ENCODE peak calls at places on chromosomes 7 and 10, in five cellular contexts. One of them, this sample, is unnamed.

GRCh38 chr10:114507449-114507848 is 103.1 kb upstream of the AFAP1L2 start:
- DNase-seq in Calu3: peak; percentile 88
- DNase-seq in right lobe of liver: peak; percentile 79
- DNase-seq in BE2C: peak; percentile 29
- DNase-seq in tibial artery: no peak
- DNase-seq in this sample: no peak

GRCh38 chr10:28686835-28687682 is 9.7 kb downstream of the BAMBI start:
- DNase-seq in Calu3: no peak
- DNase-seq in right lobe of liver: no peak
- DNase-seq in BE2C: no peak
- DNase-seq in tibial artery: no peak
- DNase-seq in this sample: no peak

GRCh38 chr7:135490783-135491182 is 19.1 kb downstream of the CNOT4 start:
- DNase-seq in Calu3: peak; percentile 24
- DNase-seq in right lobe of liver: no peak
- DNase-seq in BE2C: no peak
- DNase-seq in tibial artery: no peak
- DNase-seq in this sample: no peak

GRCh38 chr10:34045571-34046190 is 711.2 kb upstream of the NRP1 start:
- DNase-seq in Calu3: no peak
- DNase-seq in right lobe of liver: no peak
- DNase-seq in BE2C: no peak
- DNase-seq in tibial artery: no peak
- DNase-seq in this sample: no peak

GRCh38 chr10:3427316-3427715 is 254.7 kb upstream of the PITRM1 start:
- DNase-seq in Calu3: no peak
- DNase-seq in right lobe of liver: no peak
- DNase-seq in BE2C: no peak
- DNase-seq in tibial artery: no peak
- DNase-seq in this sample: no peak

GRCh38 chr10:100027416-100027815 is 17.7 kb upstream of the DNMBP start:
- DNase-seq in Calu3: no peak
- DNase-seq in right lobe of liver: no peak
- DNase-seq in BE2C: no peak
- DNase-seq in tibial artery: no peak
- DNase-seq in this sample: no peak

GRCh38 chr7:29194594-29195417 is at the start of gene CHN2:
- DNase-seq in Calu3: peak; percentile 70
- DNase-seq in right lobe of liver: peak; percentile 84
- DNase-seq in BE2C: peak; percentile 31
- DNase-seq in tibial artery: peak; percentile 62
- DNase-seq in this sample: peak; percentile 71

GRCh38 chr7:107622429-107622828 is 38.2 kb upstream of the SLC26A4 start:
- DNase-seq in Calu3: no peak
- DNase-seq in right lobe of liver: no peak
- DNase-seq in BE2C: no peak
- DNase-seq in tibial artery: no peak
- DNase-seq in this sample: no peak

GRCh38 chr10:8829592-8829991 is 775.1 kb downstream of the GATA3 start:
- DNase-seq in Calu3: no peak
- DNase-seq in right lobe of liver: no peak
- DNase-seq in BE2C: no peak
- DNase-seq in tibial artery: no peak
- DNase-seq in this sample: no peak

GRCh38 chr7:20894806-20895205 is 108.1 kb upstream of the SP8 start:
- DNase-seq in Calu3: no peak
- DNase-seq in right lobe of liver: no peak
- DNase-seq in BE2C: no peak
- DNase-seq in tibial artery: no peak
- DNase-seq in this sample: no peak

GRCh38 chr10:69307434-69307833 is 29.1 kb downstream of the HK1 start:
- DNase-seq in Calu3: no peak
- DNase-seq in right lobe of liver: no peak
- DNase-seq in BE2C: no peak
- DNase-seq in tibial artery: no peak
- DNase-seq in this sample: no peak
- TF ChIP-seq CTCF in Calu3: no peak
- TF ChIP-seq CTCF in right lobe of liver: no peak
- TF ChIP-seq CTCF in BE2C: no peak
- TF ChIP-seq CTCF in tibial artery: no peak
- TF ChIP-seq CTCF in this sample: no peak

DNA sequence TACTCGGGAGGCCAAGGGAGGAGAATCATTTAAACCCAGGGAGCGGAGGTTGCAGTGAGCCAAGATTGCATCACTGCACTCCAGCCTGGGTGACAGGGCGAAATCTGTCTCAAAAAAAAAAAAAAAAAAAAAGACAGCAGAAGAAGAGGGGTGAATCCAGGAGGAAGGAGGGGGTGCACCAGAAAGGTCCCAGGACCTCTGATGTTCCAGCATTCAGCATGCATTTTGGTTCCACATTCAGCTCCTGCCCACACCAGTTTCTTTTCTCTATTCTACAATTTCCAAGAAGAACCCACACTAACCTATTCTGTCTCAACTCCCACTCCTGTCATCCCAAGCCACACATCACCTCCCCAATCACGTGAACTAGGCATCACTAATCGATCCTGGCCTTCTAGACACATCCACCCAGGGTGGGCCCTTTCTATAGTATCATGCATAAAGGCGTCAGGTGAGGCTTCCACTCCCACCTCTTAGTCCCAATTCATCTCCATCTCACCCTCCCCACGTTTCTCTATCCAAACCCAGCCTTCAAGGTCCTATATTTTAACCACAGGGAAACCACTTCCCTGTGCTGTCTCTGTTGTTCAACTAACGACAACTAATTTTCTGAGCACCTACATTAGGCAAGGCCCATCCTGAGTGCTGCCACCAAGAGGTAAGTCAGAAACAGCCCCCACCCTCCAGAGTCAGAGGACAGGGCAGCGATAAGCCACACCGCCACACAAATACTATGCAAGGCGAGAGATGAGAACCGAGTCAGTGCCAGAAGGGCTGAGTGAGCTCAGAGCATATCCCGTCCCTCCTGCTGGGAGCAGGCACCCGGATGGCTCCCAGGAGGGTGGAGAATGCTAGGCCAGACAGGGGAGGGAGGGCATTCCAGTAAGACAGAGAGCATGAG is 2.2 kb downstream of the ANXA11 start:
- DNase-seq in Calu3: peak; percentile 80
- DNase-seq in right lobe of liver: peak; percentile 70
- DNase-seq in BE2C: no peak
- DNase-seq in tibial artery: peak; percentile 75
- DNase-seq in this sample: no peak
- TF ChIP-seq CTCF in Calu3: peak; percentile 32
- TF ChIP-seq CTCF in right lobe of liver: peak; percentile 34
- TF ChIP-seq CTCF in BE2C: peak; percentile 15
- TF ChIP-seq CTCF in tibial artery: no peak
- TF ChIP-seq CTCF in this sample: no peak

GRCh38 chr10:113322843-113323242 is 230.0 kb upstream of the HABP2 start:
- DNase-seq in Calu3: no peak
- DNase-seq in right lobe of liver: no peak
- DNase-seq in BE2C: no peak
- DNase-seq in tibial artery: peak; percentile 42
- DNase-seq in this sample: peak; percentile 75

GRCh38 chr10:113320980-113321379 is 231.9 kb upstream of the HABP2 start:
- DNase-seq in Calu3: no peak
- DNase-seq in right lobe of liver: no peak
- DNase-seq in BE2C: no peak
- DNase-seq in tibial artery: peak; percentile 54
- DNase-seq in this sample: peak; percentile 56

GRCh38 chr10:113329121-113329596 is 223.7 kb upstream of the HABP2 start:
- DNase-seq in Calu3: no peak
- DNase-seq in right lobe of liver: no peak
- DNase-seq in BE2C: peak; percentile 54
- DNase-seq in tibial artery: no peak
- DNase-seq in this sample: no peak

GRCh38 chr10:113323985-113324384 is 228.9 kb upstream of the HABP2 start:
- DNase-seq in Calu3: no peak
- DNase-seq in right lobe of liver: no peak
- DNase-seq in BE2C: no peak
- DNase-seq in tibial artery: no peak
- DNase-seq in this sample: no peak

GRCh38 chr10:113326160-113327111 is 226.4 kb upstream of the HABP2 start:
- DNase-seq in Calu3: peak; percentile 34
- DNase-seq in right lobe of liver: no peak
- DNase-seq in BE2C: peak; percentile 77
- DNase-seq in tibial artery: peak; percentile 77
- DNase-seq in this sample: peak; percentile 87
- TF ChIP-seq CTCF in Calu3: peak; percentile 22
- TF ChIP-seq CTCF in right lobe of liver: no peak
- TF ChIP-seq CTCF in BE2C: peak; percentile 37
- TF ChIP-seq CTCF in tibial artery: peak; percentile 35
- TF ChIP-seq CTCF in this sample: peak; percentile 49

GRCh38 chr10:132461683-132462231 is 64.8 kb downstream of the PWWP2B start:
- DNase-seq in Calu3: peak; percentile 36
- DNase-seq in right lobe of liver: peak; percentile 74
- DNase-seq in BE2C: no peak
- DNase-seq in tibial artery: no peak
- DNase-seq in this sample: no peak

GRCh38 chr10:132462463-132463332 is 65.7 kb downstream of the PWWP2B start:
- DNase-seq in Calu3: no peak
- DNase-seq in right lobe of liver: peak; percentile 42
- DNase-seq in BE2C: peak; percentile 3
- DNase-seq in tibial artery: no peak
- DNase-seq in this sample: no peak

GRCh38 chr10:132465193-132465888 is 68.3 kb downstream of the PWWP2B start:
- DNase-seq in Calu3: no peak
- DNase-seq in right lobe of liver: no peak
- DNase-seq in BE2C: peak; percentile 5
- DNase-seq in tibial artery: no peak
- DNase-seq in this sample: peak; percentile 44

GRCh38 chr10:132464256-132465192 is 67.5 kb downstream of the PWWP2B start:
- DNase-seq in Calu3: no peak
- DNase-seq in right lobe of liver: peak; percentile 59
- DNase-seq in BE2C: peak; percentile 2
- DNase-seq in tibial artery: peak; percentile 93
- DNase-seq in this sample: peak; percentile 45

GRCh38 chr10:132463333-132464255 is 66.6 kb downstream of the PWWP2B start:
- DNase-seq in Calu3: no peak
- DNase-seq in right lobe of liver: peak; percentile 47
- DNase-seq in BE2C: peak; percentile 7
- DNase-seq in tibial artery: no peak
- DNase-seq in this sample: peak; percentile 38
- TF ChIP-seq CTCF in Calu3: no peak
- TF ChIP-seq CTCF in right lobe of liver: peak; percentile 19
- TF ChIP-seq CTCF in BE2C: no peak
- TF ChIP-seq CTCF in tibial artery: peak; percentile 26
- TF ChIP-seq CTCF in this sample: no peak

DNA sequence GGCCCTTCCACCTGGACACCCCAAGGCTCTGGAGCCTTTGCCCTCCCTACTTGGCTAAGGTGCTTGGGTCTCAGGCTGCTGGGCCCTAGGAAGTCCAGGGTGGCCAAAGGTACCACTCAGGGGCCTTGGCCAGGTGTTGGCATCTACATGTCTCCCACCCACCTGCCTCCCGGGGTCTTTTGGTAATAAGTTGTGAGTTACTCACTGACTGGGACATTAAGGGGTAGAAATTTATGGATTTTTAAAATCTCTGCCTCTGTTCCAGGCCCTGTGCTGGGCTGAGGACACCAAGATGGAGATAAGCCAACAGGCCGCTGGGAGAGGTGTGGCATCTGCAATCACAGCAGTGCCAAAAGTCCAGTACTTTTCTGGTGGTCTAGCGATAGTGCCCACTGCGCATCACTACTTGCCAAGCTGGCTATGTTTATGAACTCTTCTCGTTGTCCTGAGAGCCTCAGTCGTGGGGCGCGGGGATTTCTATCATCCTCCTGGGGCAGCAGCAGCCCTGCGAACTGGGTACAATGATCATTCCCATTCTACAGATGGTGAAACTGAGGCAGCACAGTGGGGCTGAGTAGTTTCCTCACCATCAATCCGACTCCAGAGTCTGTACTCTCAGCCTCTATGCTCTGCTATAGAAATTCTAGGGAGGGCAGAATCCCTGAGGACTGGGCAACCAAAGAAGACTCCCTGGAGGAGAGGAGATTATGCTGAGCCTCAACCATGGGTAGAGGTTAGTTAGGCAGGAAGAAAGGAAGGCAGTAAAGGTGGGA is 36.2 kb downstream of the TBATA start:
- DNase-seq in Calu3: no peak
- DNase-seq in right lobe of liver: no peak
- DNase-seq in BE2C: no peak
- DNase-seq in tibial artery: no peak
- DNase-seq in this sample: no peak
- TF ChIP-seq CTCF in Calu3: no peak
- TF ChIP-seq CTCF in right lobe of liver: no peak
- TF ChIP-seq CTCF in BE2C: no peak
- TF ChIP-seq CTCF in tibial artery: no peak
- TF ChIP-seq CTCF in this sample: no peak

DNA sequence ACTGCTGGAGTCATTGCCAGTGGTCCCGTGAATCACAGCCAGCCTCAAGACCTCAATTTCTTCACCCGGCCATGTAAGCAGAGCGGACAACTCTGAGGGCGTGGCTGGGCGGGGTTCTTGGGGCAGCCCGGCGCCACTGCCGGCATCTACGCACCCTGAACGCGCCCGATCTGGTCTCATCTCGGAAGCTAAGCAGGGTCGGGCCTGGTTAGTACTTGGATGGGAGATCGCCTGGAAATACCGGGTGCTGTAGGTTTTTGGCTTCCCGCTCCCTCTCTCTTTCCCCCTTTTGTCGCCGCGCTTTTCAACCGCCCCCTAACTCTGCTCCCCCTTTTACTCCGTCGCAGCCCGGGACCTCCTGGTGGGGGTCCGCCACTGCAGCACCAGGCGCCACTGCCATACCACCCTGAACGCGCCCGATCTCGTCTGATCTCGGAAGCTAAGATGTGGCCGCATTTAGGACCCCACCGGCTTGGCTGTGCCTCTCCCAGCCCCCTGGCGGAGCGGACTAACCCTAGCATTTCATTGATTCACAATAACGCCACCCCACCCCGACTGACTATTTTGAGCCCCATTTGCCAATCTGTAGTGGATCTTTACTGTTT is 25.3 kb downstream of the GARIN1A start:
- DNase-seq in Calu3: peak; percentile 49
- DNase-seq in right lobe of liver: no peak
- DNase-seq in BE2C: peak; percentile 75
- DNase-seq in tibial artery: peak; percentile 38
- DNase-seq in this sample: peak; percentile 84
- TF ChIP-seq CTCF in Calu3: no peak
- TF ChIP-seq CTCF in right lobe of liver: no peak
- TF ChIP-seq CTCF in BE2C: peak; percentile 65
- TF ChIP-seq CTCF in tibial artery: peak; percentile 7
- TF ChIP-seq CTCF in this sample: no peak

GRCh38 chr10:117165557-117166419 is 27.7 kb upstream of the VAX1 start:
- DNase-seq in Calu3: peak; percentile 73
- DNase-seq in right lobe of liver: peak; percentile 50
- DNase-seq in BE2C: peak; percentile 55
- DNase-seq in tibial artery: no peak
- DNase-seq in this sample: no peak
- TF ChIP-seq CTCF in Calu3: peak; percentile 53
- TF ChIP-seq CTCF in right lobe of liver: peak; percentile 56
- TF ChIP-seq CTCF in BE2C: peak; percentile 49
- TF ChIP-seq CTCF in tibial artery: peak; percentile 42
- TF ChIP-seq CTCF in this sample: peak; percentile 31

This sample was measured in CD14-positive monocyte.